ENCODE peak calls at places on chromosome 1, in four cellular contexts. L is activated naive CD8-positive, alpha-beta T cell treated with anti-CD3 and anti-CD28 coated beads, Interleukin-2, amount 50 U/mL, for 16 hours; O is PC-3; Z is epithelial cell of esophagus. K is an unnamed sample.

GRCh38 chr1:79599257-79599656 is 592.7 kb upstream of the ADGRL4 start:
- DNase-seq in L (no peak), O (no peak), Z (no peak), K (no peak)

GRCh38 chr1:56545711-56546110 is 33.7 kb downstream of the PLPP3 start:
- DNase-seq in Z (no peak), O (no peak), L (no peak), K (no peak)

GRCh38 chr1:61638296-61638695 is 86.6 kb downstream of the TM2D1 start:
- DNase-seq in Z (no peak), O (no peak), L (no peak), K (no peak)

GRCh38 chr1:204075890-204076837 is 3.2 kb downstream of the SOX13 start:
- DNase-seq in Z (no peak), L (no peak), O (no peak), K (no peak)

GRCh38 chr1:25566730-25567341 is 23.4 kb downstream of the LDLRAP1 start:
- DNase-seq in L (peak; percentile 21), Z (peak; percentile 67), O (no peak), K (no peak)

GRCh38 chr1:153550827-153551512 is 1.9 kb upstream of the S100A3 start:
- DNase-seq in O (no peak), L (no peak), Z (no peak), K (no peak)

GRCh38 chr1:12384836-12385456 is 155.1 kb downstream of the VPS13D start:
- DNase-seq in Z (no peak), L (no peak), O (peak; percentile 40), K (peak; percentile 10)

GRCh38 chr1:171081220-171081993 is 9.3 kb upstream of the FMO3 start:
- DNase-seq in O (peak; percentile 62), L (no peak), Z (peak; percentile 53), K (peak; percentile 2)

GRCh38 chr1:145892486-145893087 is 6.9 kb upstream of the ANKRD35 start:
- DNase-seq in L (no peak), Z (no peak), O (peak; percentile 50), K (peak; percentile 38)

GRCh38 chr1:113949007-113949406 is 19.9 kb downstream of the HIPK1 start:
- DNase-seq in Z (no peak), L (no peak), O (peak; percentile 27), K (peak; percentile 17)

GRCh38 chr1:156499703-156500577 is 635 bp downstream of the MEF2D start:
- DNase-seq in Z (peak; percentile 14), O (no peak), L (no peak), K (peak; percentile 17)

GRCh38 chr1:7279753-7280150 is 491.3 kb upstream of the VAMP3 start:
- DNase-seq in O (no peak), L (no peak), Z (no peak), K (no peak)

GRCh38 chr1:150006881-150007401 is 3.6 kb downstream of the OTUD7B start:
- DNase-seq in L (no peak), Z (peak; percentile 71), O (peak; percentile 54), K (no peak)

GRCh38 chr1:207952617-207953542 is 42.0 kb upstream of the CD34 start:
- DNase-seq in Z (no peak), O (no peak), L (no peak), K (no peak)

GRCh38 chr1:171245458-171246064 is 2.7 kb upstream of the FMO1 start:
- DNase-seq in Z (peak; percentile 62), O (peak; percentile 82), L (no peak), K (peak; percentile 60)

GRCh38 chr1:2455757-2456156 is 20.3 kb upstream of the PLCH2 start:
- DNase-seq in L (no peak), O (peak; percentile 79), Z (no peak), K (no peak)

GRCh38 chr1:25028910-25029599 is 99.0 kb upstream of the RUNX3 start:
- DNase-seq in O (no peak), L (no peak), Z (no peak), K (no peak)

GRCh38 chr1:176949033-176949662 is 215.4 kb downstream of the ASTN1 start:
- DNase-seq in L (no peak), Z (peak; percentile 64), O (peak; percentile 54), K (peak; percentile 72)

K was measured in HT-29.